ENCODE peak calls at places on chromosomes 2 and 18, in six cellular contexts. V is PC-9, R is bronchial epithelial cell, F is cardiac fibroblast, Z is HFF-Myc, N is MM.1S. Y is an unnamed sample.

GRCh38 chr2:86441789-86442641 is 844 bp downstream of the KDM3A start:
- DNase-seq in V (peak; percentile 50), F (peak; percentile 76), R (peak; percentile 34), Z (no peak), N (peak; percentile 67), Y (no peak)

GRCh38 chr18:37362158-37362890 is 203.3 kb downstream of the CELF4 start:
- DNase-seq in Z (no peak), R (no peak), V (no peak), F (no peak), N (no peak), Y (no peak)

GRCh38 chr2:51516667-51517066 is 484.7 kb upstream of the NRXN1 start:
- DNase-seq in Z (no peak), F (no peak), V (no peak), N (no peak), R (no peak), Y (no peak)

GRCh38 chr2:4992226-4992625 is 700.0 kb upstream of the SOX11 start:
- DNase-seq in N (no peak), R (no peak), Z (no peak), V (no peak), F (no peak), Y (no peak)

GRCh38 chr2:38526195-38526594 is 76.5 kb downstream of the HNRNPLL start:
- DNase-seq in N (no peak), Z (no peak), F (peak; percentile 62), R (no peak), V (no peak), Y (no peak)

GRCh38 chr18:3995476-3996102 is 459.5 kb downstream of the DLGAP1 start:
- DNase-seq in Z (peak; percentile 65), F (peak; percentile 80), N (peak; percentile 77), V (peak; percentile 45), R (peak; percentile 67), Y (no peak)

GRCh38 chr2:88016948-88017779 is 817 bp upstream of the RNU2-63P start:
- DNase-seq in V (no peak), F (no peak), R (peak; percentile 60), Z (no peak), N (peak; percentile 66), Y (peak; percentile 16)

GRCh38 chr2:218387369-218388194 is 5.5 kb downstream of the SLC11A1 start:
- DNase-seq in R (peak; percentile 85), V (peak; percentile 72), N (no peak), Z (peak; percentile 61), F (peak; percentile 79), Y (no peak)

GRCh38 chr18:3037423-3037915 is 24.5 kb upstream of the LPIN2 start:
- DNase-seq in N (peak; percentile 94), V (peak; percentile 65), R (peak; percentile 96), Z (peak; percentile 21), F (peak; percentile 74), Y (no peak)

GRCh38 chr2:162092656-162093556 is 18.9 kb upstream of the DPP4 start:
- DNase-seq in Z (peak; percentile 78), V (peak; percentile 29), R (peak; percentile 99), N (no peak), F (peak; percentile 96), Y (peak; percentile 94)

GRCh38 chr2:168773719-168774521 is 28.5 kb upstream of the NOSTRIN start:
- DNase-seq in R (peak; percentile 52), Z (peak; percentile 26), N (peak; percentile 51), V (peak; percentile 15), F (peak; percentile 88), Y (no peak)

GRCh38 chr2:133710613-133711012 is 142.3 kb upstream of the NCKAP5 start:
- DNase-seq in R (peak; percentile 47), N (no peak), Z (no peak), V (no peak), F (no peak), Y (no peak)

GRCh38 chr2:222025891-222026271 is 272.9 kb downstream of the PAX3 start:
- DNase-seq in R (no peak), N (no peak), Z (no peak), F (no peak), V (no peak), Y (no peak)

GRCh38 chr18:70288851-70289328 is at the start of gene SOCS6:
- DNase-seq in Z (no peak), R (no peak), V (peak; percentile 58), N (peak; percentile 72), F (peak; percentile 78), Y (no peak)

GRCh38 chr2:145158051-145158586 is 638.2 kb upstream of the ZEB2 start:
- DNase-seq in F (peak; percentile 98), N (no peak), R (peak; percentile 80), V (peak; percentile 13), Z (peak; percentile 91), Y (no peak)

GRCh38 chr2:151619337-151619989 is 114.8 kb downstream of the NEB start:
- DNase-seq in Z (peak; percentile 5), F (peak; percentile 22), V (no peak), R (no peak), N (no peak), Y (peak; percentile 92)

GRCh38 chr2:200862532-200863000 is 1.9 kb downstream of the CLK1 start:
- DNase-seq in Z (no peak), R (peak; percentile 82), F (peak; percentile 61), N (peak; percentile 64), V (no peak), Y (no peak)

GRCh38 chr2:141911485-141912066 is 219.2 kb downstream of the LRP1B start:
- DNase-seq in Z (peak; percentile 11), F (peak; percentile 26), R (peak; percentile 50), N (peak; percentile 66), V (no peak), Y (no peak)
- TF ChIP-seq CTCF in Z (peak; percentile 33), F (peak; percentile 23), R (peak; percentile 38), N (peak; percentile 55), V (peak; percentile 64), Y (peak; percentile 54)

DNA sequence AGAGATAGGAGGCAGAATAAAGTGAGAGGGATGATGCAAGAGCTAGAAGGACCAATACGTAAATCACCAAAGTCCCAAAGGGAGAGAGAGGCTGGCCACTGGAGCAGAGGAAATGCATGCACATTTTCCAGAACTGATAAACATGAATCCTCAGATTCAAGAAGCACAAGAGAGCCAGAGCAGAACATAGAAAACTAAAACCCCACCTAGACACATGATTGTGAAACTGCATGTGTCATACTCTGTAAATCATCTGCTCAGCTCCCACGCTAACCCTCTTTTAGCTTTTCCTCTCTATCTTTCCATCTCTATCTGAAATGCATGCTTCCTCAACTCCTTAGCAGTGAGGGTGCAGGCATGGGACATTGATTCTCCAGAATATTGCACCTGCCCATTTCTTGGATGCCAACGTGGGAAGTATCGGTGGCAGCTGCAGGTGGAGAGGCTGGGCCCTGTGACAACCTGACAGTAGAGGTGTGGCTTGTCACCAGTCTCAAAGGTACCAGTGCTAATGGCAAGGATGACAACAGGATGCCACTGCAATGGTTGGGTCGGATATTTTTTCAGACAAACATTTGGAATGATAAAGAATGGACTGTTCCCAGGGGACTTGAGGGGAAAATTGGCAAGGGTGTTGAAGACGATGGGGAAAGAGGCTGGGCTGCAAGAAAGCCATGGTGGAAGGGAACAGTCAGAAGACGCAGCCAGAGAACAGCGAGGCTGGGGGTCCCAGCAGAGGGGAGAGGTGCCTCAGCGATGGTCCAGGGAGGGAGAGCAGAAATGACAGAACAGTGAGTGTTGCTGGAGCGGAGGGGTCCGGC is 89.4 kb upstream of the OTOS start:
- DNase-seq in R (peak; percentile 47), V (no peak), F (peak; percentile 88), N (no peak), Z (no peak), Y (peak; percentile 75)
- H3K4me3 ChIP-seq in R (no peak overlapping the region), V (no peak overlapping the region), F (no peak overlapping the region), N (no peak overlapping the region), Z (no peak overlapping the region), Y (no peak overlapping the region)

DNA sequence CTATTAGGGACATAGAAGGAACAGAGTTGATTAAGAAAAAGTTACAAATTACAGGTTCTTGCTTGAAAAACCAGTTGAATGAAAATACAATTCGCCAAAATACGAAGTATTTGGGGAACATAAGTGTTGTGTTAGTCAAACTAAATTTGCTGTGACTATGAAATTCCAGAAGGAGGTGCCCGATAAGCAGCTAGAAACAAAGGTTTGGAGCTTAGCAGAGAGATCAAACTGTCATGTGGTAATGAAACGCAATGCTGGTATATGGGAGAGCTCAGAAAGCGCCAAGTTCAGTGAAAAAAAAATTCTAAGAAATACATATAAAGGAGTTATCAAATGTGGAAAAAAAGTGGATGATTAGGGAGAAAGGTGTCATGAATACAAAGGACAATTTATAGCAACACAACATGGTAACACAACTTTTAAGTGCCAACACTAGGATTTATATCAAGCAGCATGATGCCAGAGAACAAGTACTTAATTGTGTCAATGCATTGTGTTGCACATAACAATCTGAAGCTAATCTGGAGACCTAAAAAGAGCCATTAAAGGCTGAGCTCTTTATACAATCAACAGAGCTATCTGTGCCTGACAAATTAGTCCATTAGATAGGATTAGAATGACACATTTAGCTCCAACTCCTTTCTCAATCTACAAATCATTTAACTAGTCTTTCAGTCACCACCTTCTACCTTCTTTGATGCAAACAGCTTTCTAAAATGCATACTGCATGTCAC is 31.2 kb downstream of the SMAD2 start:
- DNase-seq in R (no peak), Z (no peak), F (no peak), V (no peak), N (no peak), Y (no peak)
- TF ChIP-seq CTCF in R (no peak), Z (no peak), F (no peak), V (no peak), N (no peak), Y (no peak)

DNA sequence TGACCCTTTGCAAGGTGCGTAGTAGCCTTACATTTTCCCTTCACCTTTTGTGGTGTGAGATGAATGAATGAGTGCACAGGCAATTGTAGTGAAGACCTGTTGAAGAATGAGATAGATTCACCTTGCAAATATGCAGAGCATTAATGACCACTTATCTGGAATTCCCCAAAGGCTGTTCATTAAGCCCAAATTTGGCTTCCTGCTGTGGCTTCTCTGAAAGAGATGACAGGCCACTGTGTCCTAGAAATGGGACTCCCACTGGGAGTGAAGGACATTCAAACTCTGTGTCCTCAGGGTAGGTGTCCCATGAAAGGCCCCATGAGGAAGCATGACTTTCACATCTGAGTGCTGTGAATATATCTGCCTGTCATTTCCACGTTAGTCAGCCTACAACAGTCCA is 1821.8 kb upstream of the PIK3C3 start:
- DNase-seq in V (no peak), R (no peak), N (no peak), F (no peak), Z (no peak), Y (peak; percentile 3)
- H3K4me3 ChIP-seq in V (no peak overlapping the region), R (no peak overlapping the region), N (no peak overlapping the region), F (no peak overlapping the region), Z (no peak overlapping the region), Y (no peak overlapping the region)

GRCh38 chr2:95344656-95345055 is 47.5 kb downstream of the KCNIP3 start:
- DNase-seq in F (no peak), V (no peak), R (no peak), Z (no peak), N (no peak), Y (no peak)

GRCh38 chr2:95346738-95347671 is 49.9 kb downstream of the KCNIP3 start:
- DNase-seq in Z (no peak), N (no peak), F (peak; percentile 35), V (no peak), R (no peak), Y (no peak)

GRCh38 chr2:95345415-95346235 is 48.5 kb downstream of the KCNIP3 start:
- DNase-seq in F (peak; percentile 90), R (peak; percentile 57), V (peak; percentile 85), Z (no peak), N (peak; percentile 42), Y (no peak)

GRCh38 chr2:95345066-95345414 is 47.9 kb downstream of the KCNIP3 start:
- DNase-seq in V (no peak), N (no peak), Z (no peak), F (no peak), R (no peak), Y (no peak)

GRCh38 chr2:95346236-95346737 is 49.1 kb downstream of the KCNIP3 start:
- DNase-seq in Z (no peak), F (peak; percentile 80), N (no peak), V (peak; percentile 39), R (no peak), Y (no peak)
- TF ChIP-seq CTCF in Z (no peak), F (no peak), N (no peak), V (no peak), R (no peak), Y (no peak)